ENCODE peak calls at places on chromosomes 13 and 19, in ten cellular contexts. L is stimulated activated CD4-positive, alpha-beta T cell treated with anti-CD3 and anti-CD28 coated beads, TNF-alpha, amount 100 ng/mL, for 4 hours; S is activated CD4-positive, alpha-beta T cell treated with anti-CD3 and anti-CD28 coated beads, Interleukin-2, amount 50 U/mL, for 1 hour; Z is AG08395; G is iPS-NIHi11; W is NCI-H2029 treated with DMSO at 0.1 percent for 48 hours; O is D341Med; Y is cardiac fibroblast; N is AG04449; B is T-cell. V is an unnamed sample.

GRCh38 chr19:34772697-34773554 is at the start of gene ZNF599:
- DNase-seq in O (peak), L (peak), G (peak), W (peak), Y (peak), Z (peak), B (peak), S (peak), N (peak), V (peak)

GRCh38 chr19:49117677-49118564 is 1.0 kb downstream of the C19orf73 start:
- DNase-seq in S (no peak), B (no peak), W (no peak), L (no peak), G (no peak), Z (no peak), Y (no peak), N (no peak), O (no peak), V (no peak)

GRCh38 chr19:40154121-40154680 is 37.0 kb upstream of the MAP3K10 start:
- DNase-seq in S (no peak), B (no peak), Y (no peak), O (no peak), Z (no peak), L (no peak), N (no peak), W (no peak), G (no peak), V (no peak)

GRCh38 chr19:13355356-13355755 is 150.9 kb downstream of the CACNA1A start:
- DNase-seq in O (no peak), L (no peak), N (no peak), G (no peak), Y (no peak), Z (no peak), W (no peak), S (no peak), B (no peak), V (no peak)

GRCh38 chr13:110470272-110471009 is 91.1 kb downstream of the RAB20 start:
- DNase-seq in G (no peak), W (no peak), L (no peak), O (no peak), B (no peak), Y (no peak), S (no peak), Z (no peak), N (no peak), V (no peak)

GRCh38 chr13:113969311-113969972 is 4.4 kb downstream of the C13orf46 start:
- DNase-seq in L (no peak), S (no peak), W (no peak), Y (no peak), O (no peak), G (no peak), Z (no peak), B (no peak), N (no peak), V (no peak)

GRCh38 chr19:48329167-48329891 is 4.0 kb downstream of the EMP3 start:
- DNase-seq in L (no peak), Y (peak), N (no peak), W (no peak), S (peak), O (no peak), G (no peak), Z (no peak), B (peak), V (no peak)

GRCh38 chr19:3506384-3507340 is 551 bp downstream of the FZR1 start:
- DNase-seq in G (no peak), B (peak), N (no peak), L (no peak), Z (peak), S (peak), W (no peak), Y (no peak), O (no peak), V (no peak)

GRCh38 chr13:35345992-35346391 is 130.5 kb downstream of the MAB21L1 start:
- DNase-seq in Y (no peak), S (no peak), G (no peak), B (no peak), L (no peak), W (no peak), Z (no peak), O (peak), N (no peak), V (no peak)

GRCh38 chr19:52200044-52200443 is 10.2 kb downstream of the PPP2R1A start:
- DNase-seq in O (no peak), N (peak), B (no peak), S (no peak), Y (peak), Z (peak), L (no peak), W (no peak), G (no peak), V (peak)

GRCh38 chr13:23754506-23754905 is 134.7 kb downstream of the MIPEP start:
- DNase-seq in N (no peak), Z (no peak), Y (no peak), G (no peak), W (no peak), B (peak), L (no peak), S (peak), O (no peak), V (no peak)

GRCh38 chr19:28289294-28290063 is 923.5 kb downstream of the UQCRFS1 start:
- DNase-seq in B (no peak), S (no peak), N (no peak), L (no peak), Z (peak), O (peak), W (peak), Y (peak), G (peak), V (no peak)

GRCh38 chr19:36377541-36378178 is 1.3 kb downstream of the ZFP14 start:
- DNase-seq in B (no peak), Y (no peak), Z (no peak), G (no peak), L (no peak), N (no peak), S (no peak), O (no peak), W (no peak), V (no peak)

GRCh38 chr19:10501971-10502523 is 1.1 kb downstream of the KEAP1 start:
- DNase-seq in G (peak), B (no peak), S (peak), Y (peak), O (peak), N (no peak), Z (peak), L (peak), W (peak), V (no peak)

GRCh38 chr19:51421229-51422052 is 4.0 kb upstream of the SIGLEC10 start:
- DNase-seq in O (peak), S (no peak), Z (no peak), Y (no peak), N (no peak), G (peak), L (no peak), B (no peak), W (no peak), V (no peak)

GRCh38 chr19:920051-920857 is 3.1 kb downstream of the KISS1R start:
- DNase-seq in L (no peak), N (no peak), W (no peak), B (peak), S (peak), Z (no peak), G (peak), Y (peak), O (peak), V (no peak)

GRCh38 chr19:48481191-48481500 is 12.0 kb downstream of the CYTH2 start:
- DNase-seq in O (no peak), B (no peak), L (no peak), W (no peak), N (no peak), G (no peak), Z (peak), Y (no peak), S (no peak), V (peak)

GRCh38 chr19:42095142-42095813 is 19.3 kb downstream of the ZNF574 start:
- DNase-seq in B (no peak), S (no peak), Z (no peak), N (no peak), W (no peak), G (no peak), L (no peak), O (no peak), Y (no peak), V (no peak)